ENCODE peak calls at places on chromosomes 1 and 21, in seven cellular contexts. V, W, P, L, J, F and G are unnamed samples. For H3K4me1, the result is how much of the 10 kb centered on the place peaks cover.

GRCh38 chr1:8095584-8095983 is 69.5 kb upstream of the ERRFI1 start:
- DNase-seq in V (no peak), W (no peak), P (no peak), L (no peak), J (no peak), F (no peak), G (no peak)

GRCh38 chr1:10943991-10944730 is 68.3 kb upstream of the TARDBP start:
- DNase-seq in V (peak), W (no peak), P (no peak), L (no peak), J (no peak), F (peak), G (peak)

GRCh38 chr1:215895893-215896292 is 328.8 kb downstream of the KCTD3 start:
- DNase-seq in V (no peak), W (no peak), P (no peak), L (no peak), J (no peak), F (no peak), G (no peak)

GRCh38 chr1:20342294-20343148 is 51.8 kb downstream of the VWA5B1 start:
- DNase-seq in V (no peak), W (no peak), P (peak), L (no peak), J (no peak), F (no peak), G (no peak)

GRCh38 chr1:44947060-44947773 is 39.2 kb downstream of the EIF2B3 start:
- DNase-seq in V (peak), W (no peak), P (no peak), L (no peak), J (no peak), F (no peak), G (peak)

GRCh38 chr1:222950892-222951291 is 136.1 kb downstream of the DISP1 start:
- DNase-seq in V (no peak), W (no peak), P (no peak), L (no peak), J (no peak), F (no peak), G (no peak)

GRCh38 chr1:173249349-173249748 is 42.2 kb upstream of the TNFSF4 start:
- DNase-seq in V (peak), W (no peak), P (peak), L (no peak), J (no peak), F (no peak), G (peak)

GRCh38 chr21:30257773-30258172 is 25.0 kb downstream of the KRTAP24-1 start:
- DNase-seq in V (peak), W (peak), P (no peak), L (no peak), J (peak), F (no peak), G (peak)

GRCh38 chr1:98482611-98483010 is 178.9 kb upstream of the SNX7 start:
- DNase-seq in V (no peak), W (no peak), P (no peak), L (no peak), J (no peak), F (no peak), G (no peak)

DNA sequence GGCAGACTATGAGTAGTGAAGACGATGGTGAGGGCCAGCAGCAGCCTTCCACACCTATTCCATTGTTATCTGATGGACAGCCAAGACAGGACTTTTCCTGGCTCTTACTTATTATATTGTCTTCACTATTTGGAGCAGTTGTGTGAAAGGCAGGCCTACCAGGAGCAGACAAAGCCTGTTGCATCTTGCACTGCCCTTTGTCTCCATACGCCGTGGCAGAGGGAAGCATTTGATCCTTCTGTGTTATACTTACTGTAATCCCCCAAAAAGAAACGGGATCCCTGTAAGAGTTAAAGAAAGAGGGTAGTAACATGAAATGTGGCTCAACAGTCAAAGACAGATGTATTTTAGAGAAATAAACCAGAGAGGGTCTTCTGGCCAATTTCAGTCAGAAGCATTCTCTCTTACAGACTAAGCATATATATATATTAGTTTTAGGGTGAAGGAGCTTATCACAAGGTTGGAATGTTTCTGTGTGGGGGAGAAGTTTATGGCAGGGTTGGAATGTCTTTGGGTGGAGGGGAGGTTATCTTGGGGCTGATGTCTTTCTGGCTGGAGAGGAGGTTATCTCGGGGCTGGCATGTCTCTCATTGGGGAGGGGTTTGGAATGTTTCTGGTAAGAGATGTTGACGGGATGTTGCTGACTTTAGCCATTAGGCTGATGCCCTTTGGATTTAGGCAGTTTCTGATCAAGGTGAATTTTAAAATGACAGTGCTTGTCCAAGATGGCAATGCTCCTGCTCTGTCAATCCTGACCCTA is 23.4 kb upstream of the HSD3B1 start:
- DNase-seq in V (no peak), W (no peak), P (no peak), L (no peak), J (peak), F (no peak), G (no peak)
- H3K9ac ChIP-seq in V (no peak), W (no peak), P (no peak), L (no peak), J (no peak), F (no peak), G (no peak)

GRCh38 chr1:46064708-46065107 is 67.7 kb downstream of the PIK3R3 start:
- DNase-seq in V (no peak), W (no peak), P (no peak), L (no peak), J (no peak), F (no peak), G (no peak)

GRCh38 chr1:46065405-46065804 is 67.0 kb downstream of the PIK3R3 start:
- DNase-seq in V (no peak), W (no peak), P (no peak), L (no peak), J (no peak), F (no peak), G (no peak)

GRCh38 chr1:46061146-46061545 is 71.3 kb downstream of the PIK3R3 start:
- DNase-seq in V (no peak), W (no peak), P (no peak), L (no peak), J (no peak), F (no peak), G (no peak)

GRCh38 chr1:46058936-46059335 is 73.5 kb downstream of the PIK3R3 start:
- DNase-seq in V (no peak), W (no peak), P (no peak), L (no peak), J (no peak), F (no peak), G (no peak)

GRCh38 chr1:46062651-46063319 is 69.6 kb downstream of the PIK3R3 start:
- DNase-seq in V (peak), W (no peak), P (no peak), L (peak), J (no peak), F (no peak), G (peak)
- H3K4me3 ChIP-seq in V (peak), W (no peak), P (peak), L (no peak), J (no peak), F (no peak), G (no peak)

GRCh38 chr21:35508389-35508888 is 459.3 kb upstream of the RUNX1 start:
- DNase-seq in V (peak), W (peak), P (peak), L (no peak), J (peak), F (peak), G (peak)

GRCh38 chr21:35503646-35504045 is 454.5 kb upstream of the RUNX1 start:
- DNase-seq in V (no peak), W (no peak), P (no peak), L (no peak), J (peak), F (no peak), G (peak)

GRCh38 chr21:35506352-35506751 is 457.2 kb upstream of the RUNX1 start:
- DNase-seq in V (peak), W (no peak), P (no peak), L (no peak), J (no peak), F (no peak), G (no peak)

GRCh38 chr21:35504277-35504676 is 455.2 kb upstream of the RUNX1 start:
- DNase-seq in V (no peak), W (no peak), P (no peak), L (no peak), J (no peak), F (no peak), G (no peak)

DNA sequence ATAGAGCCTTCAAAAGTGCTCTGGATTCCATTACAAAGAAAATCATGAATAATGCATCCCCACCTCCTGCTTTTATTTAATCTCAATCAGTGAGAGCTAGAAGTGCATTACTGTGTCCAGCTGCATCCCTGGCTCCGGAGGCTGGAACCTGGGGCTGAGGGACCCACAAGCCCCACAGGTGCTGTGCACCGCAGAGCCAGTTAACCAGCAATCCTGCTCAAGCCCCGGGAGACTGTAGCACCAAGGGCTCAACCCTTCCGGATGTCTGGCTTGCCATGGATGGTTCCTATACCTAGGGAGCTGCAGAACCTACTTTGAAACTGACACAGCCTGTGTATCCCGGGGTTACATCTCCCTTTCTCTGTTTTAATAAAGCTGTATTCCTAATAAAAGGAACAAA is 456.0 kb upstream of the RUNX1 start:
- DNase-seq in V (no peak), W (no peak), P (no peak), L (no peak), J (no peak), F (no peak), G (no peak)
- H3K4me1 ChIP-seq in V (under half), W (under half), P (under half), L (under half), J (under half), F (under half), G (under half)

DNA sequence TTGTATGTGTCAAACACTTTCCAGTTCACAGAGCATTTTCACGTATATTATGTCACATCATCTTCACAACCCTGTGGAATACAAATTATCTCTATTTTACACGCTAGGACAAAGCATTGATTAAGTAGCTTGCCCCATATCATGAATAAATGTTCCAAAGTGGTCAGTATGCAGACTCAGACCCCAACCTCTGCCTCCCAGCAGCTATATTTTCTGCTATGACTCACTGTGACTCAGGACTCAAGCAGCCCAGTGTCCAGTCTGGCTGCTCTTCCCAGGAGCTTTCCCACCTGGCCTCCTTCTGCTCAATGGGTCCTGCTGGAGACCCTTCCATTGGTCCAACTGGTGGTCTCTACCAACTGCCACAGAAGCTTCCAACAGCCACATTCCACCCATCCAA is 56.0 kb upstream of the RAP1A start:
- DNase-seq in V (peak), W (no peak), P (no peak), L (no peak), J (no peak), F (no peak), G (peak)
- H3K9ac ChIP-seq in V (no peak), W (no peak), P (no peak), L (no peak), J (no peak), F (no peak), G (no peak)

DNA sequence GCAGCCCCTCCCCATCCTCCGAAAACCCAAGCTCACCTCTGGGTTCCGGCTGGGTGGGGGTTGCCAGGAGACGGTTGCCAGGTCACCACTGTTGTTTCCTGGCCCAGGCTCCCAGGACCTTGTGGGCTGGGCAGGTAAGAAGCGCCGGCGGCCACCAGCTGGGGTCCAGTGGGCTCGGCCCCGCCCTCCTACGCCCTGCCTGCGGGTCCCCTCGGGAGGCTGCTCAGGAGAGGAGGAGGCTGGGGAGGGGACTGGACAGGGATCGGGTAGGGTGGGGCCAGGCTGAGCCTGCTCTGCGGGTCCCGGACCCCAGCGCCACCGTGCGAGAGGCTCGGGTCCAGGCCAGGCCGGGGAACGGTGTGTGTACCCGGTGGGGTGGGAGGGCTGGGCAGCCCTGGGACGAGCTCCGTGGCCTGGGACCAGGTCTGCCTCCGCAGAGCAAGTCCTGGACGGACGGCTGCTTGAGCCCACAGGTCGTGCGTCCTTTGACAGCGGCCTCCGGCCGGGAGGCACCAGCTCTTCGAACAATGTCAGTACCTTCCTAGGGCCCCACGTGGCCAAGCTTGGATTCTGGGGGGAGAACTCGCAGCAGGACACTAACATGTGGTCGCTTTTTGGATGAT is at the start of gene TTLL10:
- DNase-seq in V (no peak), W (peak), P (peak), L (no peak), J (peak), F (no peak), G (no peak)
- H3K4me3 ChIP-seq in V (no peak), W (peak), P (no peak), L (no peak), J (no peak), F (no peak), G (no peak)

GRCh38 chr1:224795591-224795990 is 133.9 kb upstream of the DNAH14 start:
- DNase-seq in V (no peak), W (no peak), P (no peak), L (no peak), J (no peak), F (no peak), G (no peak)

GRCh38 chr1:224800486-224801119 is 128.9 kb upstream of the DNAH14 start:
- DNase-seq in V (no peak), W (no peak), P (no peak), L (no peak), J (no peak), F (no peak), G (no peak)

GRCh38 chr1:224802596-224802995 is 126.9 kb upstream of the DNAH14 start:
- DNase-seq in V (no peak), W (no peak), P (no peak), L (no peak), J (no peak), F (no peak), G (no peak)

GRCh38 chr1:224801761-224802490 is 127.5 kb upstream of the DNAH14 start:
- DNase-seq in V (no peak), W (no peak), P (no peak), L (no peak), J (no peak), F (no peak), G (no peak)

DNA sequence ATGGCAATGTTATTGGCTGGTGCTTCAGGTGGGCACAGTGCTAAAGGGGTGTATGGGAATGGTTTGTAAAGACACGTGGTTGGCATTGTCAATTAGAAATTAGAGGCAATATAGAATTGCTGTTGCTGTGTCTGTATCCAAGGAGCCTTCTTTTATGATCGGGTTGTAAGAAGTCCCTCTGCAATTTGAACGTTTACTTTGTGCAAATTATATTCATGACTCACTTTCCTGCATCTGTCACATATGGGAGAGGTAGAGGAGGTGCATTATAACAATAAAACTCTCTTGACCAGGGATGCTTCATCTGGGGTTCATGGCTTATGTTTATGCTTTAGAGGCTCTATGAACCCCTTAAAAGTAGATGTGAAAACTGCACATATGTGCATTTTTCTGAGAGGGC is 130.4 kb upstream of the DNAH14 start:
- DNase-seq in V (no peak), W (no peak), P (no peak), L (no peak), J (no peak), F (no peak), G (no peak)
- H3K4me1 ChIP-seq in V (under half), W (under half), P (under half), L (under half), J (under half), F (under half), G (under half)

GRCh38 chr1:1026599-1027413 is 6.9 kb downstream of the AGRN start:
- DNase-seq in V (no peak), W (no peak), P (no peak), L (no peak), J (no peak), F (no peak), G (no peak)
- H3K9ac ChIP-seq in V (no peak), W (peak), P (no peak), L (no peak), J (no peak), F (no peak), G (no peak)